ENCODE peak calls at places on chromosomes 3 and 15, in seven cellular contexts. H is hepatocyte, S is IMR-90, X is OCI-LY7, C is PC-3, Z is fibroblast of lung, T is neural progenitor cell. N is an unnamed sample.

GRCh38 chr3:186871403-186871924 is 29.0 kb downstream of the ADIPOQ start:
- DNase-seq in S (no peak), T (no peak), X (no peak), H (no peak), Z (no peak), C (no peak), N (no peak)

GRCh38 chr15:26166429-26166828 is 303.3 kb upstream of the ATP10A start:
- DNase-seq in C (no peak), Z (no peak), H (no peak), X (no peak), S (no peak), T (no peak), N (no peak)

GRCh38 chr3:193030276-193030675 is 112.6 kb upstream of the MB21D2 start:
- DNase-seq in Z (peak; percentile 37), C (peak; percentile 41), H (no peak), S (peak; percentile 42), T (no peak), X (no peak), N (no peak)

GRCh38 chr3:24025805-24026204 is 80.7 kb downstream of the NR1D2 start:
- DNase-seq in S (no peak), X (no peak), C (no peak), H (no peak), T (no peak), Z (no peak), N (no peak)

GRCh38 chr3:32758375-32758753 is 59.4 kb upstream of the TRIM71 start:
- DNase-seq in S (peak; percentile 84), Z (peak; percentile 48), H (no peak), X (no peak), T (no peak), C (peak; percentile 15), N (no peak)

GRCh38 chr3:14154895-14155432 is 23.4 kb downstream of the XPC start:
- DNase-seq in H (no peak), Z (no peak), X (no peak), C (no peak), S (no peak), T (no peak), N (no peak)

GRCh38 chr15:67117356-67117755 is 52.0 kb downstream of the SMAD3 start:
- DNase-seq in Z (peak; percentile 69), X (no peak), S (peak; percentile 85), C (no peak), T (no peak), H (no peak), N (no peak)

GRCh38 chr3:139534992-139535879 is 4.3 kb downstream of the RBP1 start:
- DNase-seq in Z (peak; percentile 94), C (peak; percentile 16), S (peak; percentile 79), T (peak; percentile 36), H (peak; percentile 75), X (no peak), N (peak; percentile 63)

DNA sequence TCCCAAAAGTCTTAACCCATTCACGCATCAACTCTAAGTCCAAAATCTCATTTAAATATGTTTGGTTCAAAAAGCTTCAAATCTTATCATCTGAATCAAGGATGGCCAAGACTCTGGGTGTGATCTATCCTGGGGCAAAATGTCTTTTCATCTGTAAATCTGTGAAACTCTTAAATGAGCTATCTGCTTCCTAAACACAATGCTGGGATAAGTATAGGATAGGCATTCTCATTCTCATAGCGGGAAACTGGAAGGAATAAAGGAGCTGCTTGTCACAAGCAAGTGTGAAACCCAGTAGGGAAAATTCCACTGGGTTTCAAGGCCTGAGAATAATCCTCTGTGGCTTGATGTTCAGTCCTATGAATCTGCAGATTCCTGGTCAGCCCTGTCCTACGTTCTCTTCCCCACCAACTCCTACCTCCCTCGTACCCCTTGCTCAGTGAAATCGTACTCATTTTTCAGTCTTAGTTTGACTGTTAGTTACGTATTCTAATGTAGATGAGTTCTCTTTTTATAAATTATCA is 156.7 kb downstream of the EPHA3 start:
- DNase-seq in H (no peak), C (no peak), S (no peak), Z (no peak), X (no peak), T (peak; percentile 14), N (no peak)
- H2AFZ ChIP-seq in H (no peak overlapping the region), C (no peak overlapping the region), S (no peak overlapping the region), Z (no peak overlapping the region), X (no peak overlapping the region), T (peak overlapping the region; percentile 64), N (no peak overlapping the region)

GRCh38 chr15:39434751-39435238 is 146.1 kb upstream of the THBS1 start:
- DNase-seq in X (no peak), C (no peak), Z (no peak), S (no peak), T (no peak), H (no peak), N (no peak)

GRCh38 chr15:39433351-39433750 is 147.5 kb upstream of the THBS1 start:
- DNase-seq in T (no peak), S (no peak), H (no peak), C (no peak), X (no peak), Z (no peak), N (no peak)

GRCh38 chr15:39432935-39433334 is 147.9 kb upstream of the THBS1 start:
- DNase-seq in T (no peak), Z (no peak), C (no peak), X (no peak), H (no peak), S (no peak), N (no peak)

GRCh38 chr15:39435244-39435643 is 145.6 kb upstream of the THBS1 start:
- DNase-seq in T (no peak), Z (no peak), H (no peak), S (no peak), X (no peak), C (no peak), N (no peak)

GRCh38 chr15:39434126-39434525 is 146.8 kb upstream of the THBS1 start:
- DNase-seq in H (no peak), X (no peak), S (no peak), Z (no peak), C (no peak), T (no peak), N (no peak)
- H3K36me3 ChIP-seq in H (no peaks in the 10 kb centered on the region), X (no peaks in the 10 kb centered on the region), S (no peaks in the 10 kb centered on the region), Z (no peaks in the 10 kb centered on the region), C (no peaks in the 10 kb centered on the region), T (no peaks in the 10 kb centered on the region), N (no peaks in the 10 kb centered on the region)

DNA sequence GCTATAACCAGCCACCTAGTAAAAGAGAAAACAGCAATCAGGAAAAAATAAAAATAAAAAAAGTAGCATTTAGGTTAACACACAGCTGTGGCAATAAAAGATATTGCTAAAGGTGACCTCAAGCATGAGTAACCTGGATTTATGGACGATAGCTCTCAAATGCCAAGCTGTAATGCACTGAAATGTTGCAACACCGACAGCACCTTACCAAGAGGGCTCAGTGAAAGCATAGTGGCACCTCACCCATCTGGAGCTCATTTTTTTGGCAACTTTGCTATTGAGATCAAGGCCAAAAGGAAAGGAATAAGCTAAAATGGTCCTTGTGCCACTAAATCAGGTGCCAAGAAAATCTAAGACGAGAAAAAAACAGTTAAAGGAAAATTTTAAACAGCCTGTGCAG is 2.5 kb downstream of the HACD2 start:
- DNase-seq in T (no peak), S (no peak), H (peak; percentile 21), Z (no peak), X (no peak), C (peak; percentile 93), N (no peak)
- TF ChIP-seq CTCF in T (no peak), S (no peak), H (no peak), Z (no peak), X (no peak), C (no peak), N (no peak)

GRCh38 chr3:62361824-62362223 is 11.5 kb downstream of the FEZF2 start:
- DNase-seq in C (no peak), H (no peak), T (no peak), X (no peak), S (no peak), Z (no peak), N (no peak)
- H2AFZ ChIP-seq in C (no peak overlapping the region), H (no peak overlapping the region), T (no peak overlapping the region), X (no peak overlapping the region), S (no peak overlapping the region), Z (no peak overlapping the region), N (no peak overlapping the region)

GRCh38 chr15:85737061-85737460 is 57.7 kb downstream of the KLHL25 start:
- DNase-seq in X (no peak), Z (no peak), H (no peak), C (no peak), S (no peak), T (no peak), N (no peak)

GRCh38 chr15:85730001-85730820 is 64.5 kb downstream of the KLHL25 start:
- DNase-seq in H (peak; percentile 79), X (peak; percentile 74), S (peak; percentile 71), C (peak; percentile 80), T (peak; percentile 78), Z (peak; percentile 51), N (no peak)

GRCh38 chr15:85733415-85733814 is 61.3 kb downstream of the KLHL25 start:
- DNase-seq in H (no peak), C (no peak), X (no peak), T (no peak), Z (no peak), S (no peak), N (no peak)
- H3K36me3 ChIP-seq in H (peaks cover 3% of the 10 kb centered on the region), C (peaks cover 48% of the 10 kb centered on the region), X (peaks cover 97% of the 10 kb centered on the region), T (peaks cover 38% of the 10 kb centered on the region), Z (peaks cover 7% of the 10 kb centered on the region), S (peaks cover 21% of the 10 kb centered on the region), N (peaks cover 42% of the 10 kb centered on the region)

GRCh38 chr3:138328341-138328740 is 1.3 kb downstream of the NME9 start:
- DNase-seq in T (peak; percentile 33), X (peak; percentile 30), S (peak; percentile 12), C (no peak), Z (peak; percentile 27), H (peak; percentile 24), N (no peak)
- TF ChIP-seq CTCF in T (peak; percentile 27), X (peak; percentile 56), S (no peak), C (peak; percentile 24), Z (peak; percentile 26), H (peak; percentile 18), N (no peak)

DNA sequence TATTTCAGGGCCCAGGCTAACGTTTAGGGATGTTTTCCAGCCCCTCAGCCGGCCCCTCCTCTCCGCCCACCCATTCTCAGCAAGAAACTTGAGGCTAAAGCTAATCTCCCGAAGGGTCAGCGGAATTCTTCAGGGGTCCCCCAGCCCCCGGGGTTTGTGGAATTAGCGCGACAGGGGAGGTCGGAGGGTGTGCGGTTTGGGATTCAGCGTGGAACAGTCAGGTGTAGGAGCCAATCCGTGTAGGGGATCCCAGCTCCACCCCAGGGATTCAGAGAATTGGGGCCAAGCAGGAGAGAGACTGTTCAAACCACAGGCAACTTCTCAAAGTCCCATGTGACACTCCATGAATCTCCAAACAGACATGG is 1.7 kb downstream of the PTX3 start:
- DNase-seq in H (no peak), S (no peak), Z (peak; percentile 25), X (no peak), C (peak; percentile 21), T (peak; percentile 71), N (no peak)
- H2AFZ ChIP-seq in H (peak overlapping the region; percentile 54), S (peak overlapping the region; percentile 9), Z (no peak overlapping the region), X (no peak overlapping the region), C (peak overlapping the region; percentile 86), T (peak overlapping the region; percentile 82), N (peak overlapping the region; percentile 82)

GRCh38 chr15:39942101-39942752 is 8.3 kb downstream of the EIF2AK4 start:
- DNase-seq in X (no peak), H (no peak), C (peak; percentile 77), Z (peak; percentile 72), S (peak; percentile 77), T (no peak), N (no peak)
- H3K36me3 ChIP-seq in X (no peaks in the 10 kb centered on the region), H (no peaks in the 10 kb centered on the region), C (peaks cover 71% of the 10 kb centered on the region), Z (peaks cover 6% of the 10 kb centered on the region), S (peaks cover 35% of the 10 kb centered on the region), T (peaks cover 11% of the 10 kb centered on the region), N (peaks cover 7% of the 10 kb centered on the region)

GRCh38 chr3:16601539-16602005 is 3.7 kb downstream of the DAZL start:
- DNase-seq in S (no peak), H (no peak), Z (no peak), C (no peak), X (no peak), T (no peak), N (no peak)
- TF ChIP-seq CTCF in S (no peak), H (no peak), Z (no peak), C (no peak), X (peak; percentile 7), T (no peak), N (no peak)